ENCODE peak calls at places on chromosomes 2 and 18, in six cellular contexts. D, O, E, W, P and U are unnamed samples.
A peak's percentile ranks its signal among the peaks of the same experiment; 100 is the strongest.

GRCh38 chr2:227472265-227473018 is 486 bp downstream of the AGFG1 start:
- DNase-seq in D (no peak), O (peak; percentile 44), E (no peak), W (peak; percentile 30), P (peak; percentile 12), U (no peak)

GRCh38 chr2:143489135-143489534 is 359.9 kb downstream of the ARHGAP15 start:
- DNase-seq in D (peak; percentile 24), O (peak; percentile 26), E (peak; percentile 81), W (no peak), P (peak; percentile 71), U (peak; percentile 90)

GRCh38 chr2:54979645-54980044 is 70.6 kb downstream of the RTN4 start:
- DNase-seq in D (no peak), O (no peak), E (no peak), W (no peak), P (peak; percentile 85), U (no peak)

GRCh38 chr18:7568426-7568825 is 1.3 kb downstream of the PTPRM start:
- DNase-seq in D (peak; percentile 14), O (no peak), E (peak; percentile 39), W (no peak), P (peak; percentile 28), U (no peak)

GRCh38 chr2:19577668-19578067 is 219.2 kb upstream of the OSR1 start:
- DNase-seq in D (no peak), O (peak; percentile 34), E (peak; percentile 51), W (no peak), P (peak; percentile 74), U (peak; percentile 24)

GRCh38 chr2:45227347-45227746 is 218.1 kb upstream of the SIX2 start:
- DNase-seq in D (no peak), O (no peak), E (no peak), W (no peak), P (no peak), U (no peak)

GRCh38 chr2:191947235-191947634 is 100.3 kb upstream of the CAVIN2 start:
- DNase-seq in D (no peak), O (no peak), E (no peak), W (no peak), P (no peak), U (no peak)

GRCh38 chr2:180761224-180761623 is 219.2 kb upstream of the UBE2E3 start:
- DNase-seq in D (peak; percentile 79), O (no peak), E (peak; percentile 71), W (no peak), P (peak; percentile 63), U (peak; percentile 56)

GRCh38 chr2:60553992-60554648 is 666 bp upstream of the BCL11A start:
- DNase-seq in D (no peak), O (peak; percentile 21), E (peak; percentile 35), W (no peak), P (peak; percentile 45), U (no peak)

DNA sequence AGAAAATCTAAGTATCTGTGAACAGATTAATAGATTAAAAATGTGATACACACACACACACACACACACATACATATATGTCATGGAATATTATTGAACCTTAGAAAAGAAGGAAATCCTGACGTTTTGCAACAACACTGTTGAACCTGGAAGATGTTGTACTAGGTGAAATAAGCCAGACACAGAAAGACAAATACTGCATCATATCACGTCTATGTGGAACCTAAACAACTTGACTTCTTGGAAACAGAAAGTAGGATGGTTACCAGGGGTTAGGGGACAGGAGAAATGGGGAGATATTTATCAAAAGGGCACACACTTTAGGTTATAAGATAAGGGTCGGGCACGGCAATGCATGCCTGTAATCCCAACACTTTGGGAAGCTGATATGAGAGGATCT is 698.4 kb upstream of the ID2 start:
- DNase-seq in D (no peak), O (no peak), E (no peak), W (no peak), P (no peak), U (no peak)
- TF ChIP-seq CTCF in D (no peak), O (no peak), E (no peak), W (no peak), P (no peak), U (no peak)

DNA sequence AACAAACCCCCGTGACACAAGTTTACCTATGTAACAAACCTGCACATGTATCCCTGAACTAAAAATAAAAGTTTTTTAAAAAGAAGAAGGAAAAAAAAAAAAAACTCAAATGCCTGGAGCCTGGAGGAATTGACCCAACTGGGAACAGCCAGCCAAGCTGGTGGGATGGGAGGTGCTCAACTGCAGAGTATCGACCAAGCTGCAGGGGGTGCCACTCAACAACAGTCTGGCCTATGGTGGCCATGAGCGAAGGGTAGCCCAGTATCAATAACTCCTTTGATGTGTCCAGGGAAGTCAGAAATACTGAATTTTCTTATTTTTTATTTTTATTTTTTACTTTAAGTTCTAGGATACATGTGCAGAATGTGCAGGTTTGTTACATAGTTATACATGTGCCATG is 310.3 kb upstream of the DLGAP1 start:
- DNase-seq in D (no peak), O (no peak), E (no peak), W (no peak), P (no peak), U (no peak)
- TF ChIP-seq CTCF in D (no peak), O (no peak), E (no peak), W (no peak), P (no peak), U (no peak)

GRCh38 chr2:12017499-12018185 is 271.2 kb downstream of the LPIN1 start:
- DNase-seq in D (no peak), O (no peak), E (no peak), W (no peak), P (no peak), U (no peak)
- TF ChIP-seq CTCF in D (no peak), O (no peak), E (no peak), W (no peak), P (no peak), U (no peak)

GRCh38 chr2:178208336-178208735 is 14.0 kb downstream of the OSBPL6 start:
- DNase-seq in D (no peak), O (no peak), E (no peak), W (no peak), P (no peak), U (no peak)

GRCh38 chr2:178211943-178212342 is 17.6 kb downstream of the OSBPL6 start:
- DNase-seq in D (no peak), O (no peak), E (no peak), W (no peak), P (no peak), U (no peak)

GRCh38 chr2:178205853-178206516 is 11.7 kb downstream of the OSBPL6 start:
- DNase-seq in D (peak; percentile 47), O (no peak), E (peak; percentile 84), W (no peak), P (peak; percentile 68), U (peak; percentile 68)

GRCh38 chr2:178211460-178211859 is 17.1 kb downstream of the OSBPL6 start:
- DNase-seq in D (no peak), O (no peak), E (no peak), W (no peak), P (no peak), U (no peak)

DNA sequence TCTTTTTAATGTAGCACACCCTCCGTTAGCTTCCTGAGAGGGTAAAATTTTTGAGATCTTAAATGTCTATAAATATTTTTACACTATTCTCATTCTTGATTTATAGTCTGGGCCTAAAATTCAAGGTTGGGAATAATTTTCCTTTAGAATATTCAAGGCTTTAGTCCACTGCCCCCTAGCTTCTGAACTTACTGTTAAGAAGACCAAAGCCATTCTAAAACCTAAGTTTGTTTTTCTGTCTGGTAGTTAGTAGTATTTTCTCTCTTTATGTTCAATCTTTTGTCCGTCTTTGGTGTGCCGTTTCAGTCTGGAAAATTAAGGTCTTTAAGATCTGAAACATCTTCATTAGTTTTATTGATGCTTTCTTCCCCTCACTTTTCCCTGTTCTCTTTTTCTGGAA is 14.5 kb downstream of the OSBPL6 start:
- DNase-seq in D (no peak), O (no peak), E (no peak), W (no peak), P (peak; percentile 43), U (no peak)
- TF ChIP-seq CTCF in D (peak; percentile 37), O (no peak), E (peak; percentile 45), W (peak; percentile 27), P (peak; percentile 68), U (peak; percentile 76)